ENCODE peak calls at places on chromosomes 6 and 20, in seven cellular contexts. M is activated naive CD4-positive, alpha-beta T cell; Z is HEK293T; F is HT-29; H is RWPE2; P is PC-9; J is coronary artery. L is an unnamed sample.

GRCh38 chr6:1552296-1552761 is 57.4 kb upstream of the FOXC1 start:
- DNase-seq in Z (peak), M (no peak), F (peak), J (no peak), P (no peak), H (no peak), L (no peak)

GRCh38 chr6:81401970-81402690 is 350.4 kb downstream of the TENT5A start:
- DNase-seq in J (no peak), H (no peak), Z (no peak), M (no peak), P (no peak), F (no peak), L (no peak)

GRCh38 chr6:165245287-165245686 is 64.1 kb downstream of the C6orf118 start:
- DNase-seq in P (no peak), F (peak), Z (no peak), M (no peak), J (no peak), H (no peak), L (no peak)

GRCh38 chr6:90149280-90149679 is 147.4 kb downstream of the BACH2 start:
- DNase-seq in F (no peak), Z (no peak), J (no peak), P (no peak), M (no peak), H (no peak), L (no peak)

GRCh38 chr20:46741924-46742692 is 32.7 kb downstream of the SLC2A10 start:
- DNase-seq in F (no peak), M (no peak), P (no peak), J (no peak), Z (no peak), H (no peak), L (no peak)

GRCh38 chr6:6891074-6891754 is 216.5 kb upstream of the RREB1 start:
- DNase-seq in Z (no peak), M (no peak), J (no peak), P (no peak), H (no peak), F (peak), L (no peak)

GRCh38 chr6:147161974-147162495 is 42.2 kb upstream of the STXBP5 start:
- DNase-seq in F (peak), Z (no peak), J (no peak), M (no peak), H (peak), P (no peak), L (no peak)

GRCh38 chr6:142474446-142475289 is 172.9 kb downstream of the ADGRG6 start:
- DNase-seq in J (no peak), P (peak), H (peak), F (peak), Z (peak), M (no peak), L (no peak)

GRCh38 chr20:12049125-12049524 is 131.4 kb downstream of the BTBD3 start:
- DNase-seq in M (no peak), P (no peak), J (no peak), Z (no peak), F (no peak), H (no peak), L (no peak)

GRCh38 chr20:49276895-49277785 is 717 bp downstream of the ZNFX1 start:
- DNase-seq in H (no peak), F (peak), J (peak), Z (no peak), M (no peak), P (no peak), L (no peak)

GRCh38 chr6:161031721-161032495 is 40.3 kb downstream of the MAP3K4 start:
- DNase-seq in F (no peak), M (no peak), Z (no peak), J (no peak), H (no peak), P (no peak), L (no peak)

GRCh38 chr6:157089258-157089657 is 234.1 kb downstream of the TMEM242 start:
- DNase-seq in F (no peak), P (no peak), M (no peak), J (no peak), Z (peak), H (no peak), L (no peak)

GRCh38 chr20:19621072-19621471 is 137.0 kb upstream of the RIN2 start:
- DNase-seq in F (no peak), H (no peak), M (no peak), Z (no peak), J (no peak), P (no peak), L (no peak)

GRCh38 chr6:140670013-140670412 is 1295.6 kb upstream of the CITED2 start:
- DNase-seq in J (no peak), F (no peak), M (no peak), H (no peak), Z (no peak), P (no peak), L (no peak)

GRCh38 chr6:152952866-152953509 is 29.9 kb downstream of the FBXO5 start:
- DNase-seq in F (peak), J (no peak), P (no peak), M (no peak), H (no peak), Z (peak), L (no peak)

GRCh38 chr6:170273191-170273590 is 17.7 kb downstream of the DLL1 start:
- DNase-seq in Z (no peak), M (no peak), P (no peak), J (no peak), F (no peak), H (no peak), L (no peak)

GRCh38 chr6:68094070-68094469 is 541.0 kb upstream of the ADGRB3 start:
- DNase-seq in P (no peak), M (no peak), F (no peak), H (no peak), J (no peak), Z (no peak), L (no peak)

GRCh38 chr20:11387189-11387754 is 530.4 kb upstream of the BTBD3 start:
- DNase-seq in F (no peak), J (no peak), Z (no peak), H (no peak), P (peak), M (no peak), L (no peak)

GRCh38 chr6:44569931-44570385 is 182.5 kb downstream of the CDC5L start:
- DNase-seq in M (no peak), P (no peak), F (no peak), J (peak), Z (no peak), H (no peak), L (no peak)

GRCh38 chr20:2507875-2508630 is 662 bp downstream of the ZNF343 start:
- DNase-seq in H (no peak), Z (peak), F (no peak), P (peak), J (no peak), M (no peak), L (no peak)

GRCh38 chr6:128638817-128639216 is 118.4 kb upstream of the PTPRK start:
- DNase-seq in J (no peak), Z (no peak), P (no peak), F (no peak), H (no peak), M (no peak), L (no peak)

GRCh38 chr20:50280851-50281655 is 90.4 kb downstream of the CEBPB start:
- DNase-seq in P (no peak), M (no peak), F (no peak), J (no peak), Z (no peak), H (no peak), L (no peak)

GRCh38 chr20:49562341-49563014 is 5.5 kb downstream of the PTGIS start:
- DNase-seq in M (no peak), P (peak), H (peak), J (peak), Z (no peak), F (no peak), L (no peak)

GRCh38 chr20:1895674-1896496 is 678 bp downstream of the SIRPA start:
- DNase-seq in Z (no peak), P (no peak), H (no peak), F (no peak), M (no peak), J (no peak), L (no peak)

GRCh38 chr6:11366934-11367637 is 134.6 kb upstream of the NEDD9 start:
- DNase-seq in J (no peak), H (no peak), P (no peak), F (no peak), Z (no peak), M (no peak), L (no peak)

GRCh38 chr6:129725341-129725740 is 15.4 kb upstream of the ARHGAP18 start:
- DNase-seq in J (no peak), M (no peak), Z (no peak), H (no peak), P (no peak), F (no peak), L (no peak)

GRCh38 chr20:33789109-33789857 is 21.9 kb upstream of the CHMP4B start:
- DNase-seq in M (no peak), P (peak), J (no peak), Z (no peak), H (peak), F (peak), L (no peak)

GRCh38 chr6:12152023-12152960 is 137.9 kb upstream of the EDN1 start:
- DNase-seq in P (no peak), H (no peak), J (no peak), F (no peak), Z (no peak), M (no peak), L (no peak)

GRCh38 chr6:5516036-5516435 is 254.7 kb downstream of the FARS2 start:
- DNase-seq in M (no peak), J (no peak), P (no peak), F (no peak), Z (no peak), H (no peak), L (no peak)

GRCh38 chr6:27049863-27050781 is 197.4 kb upstream of the PRSS16 start:
- DNase-seq in M (no peak), J (no peak), H (no peak), Z (no peak), P (no peak), F (no peak), L (no peak)

GRCh38 chr6:55925292-55925691 is 49.9 kb upstream of the BMP5 start:
- DNase-seq in H (no peak), M (no peak), F (no peak), Z (no peak), J (no peak), P (no peak), L (no peak)

GRCh38 chr6:55174211-55175013 is at the start of gene HCRTR2:
- DNase-seq in P (no peak), M (no peak), J (no peak), H (no peak), Z (peak), F (no peak), L (no peak)

GRCh38 chr20:10067305-10067704 is 32.5 kb downstream of the ANKEF1 start:
- DNase-seq in H (no peak), P (no peak), Z (no peak), J (no peak), F (no peak), M (no peak), L (no peak)

GRCh38 chr6:109690373-109690739 is 646 bp downstream of the AK9 start:
- DNase-seq in H (no peak), P (peak), F (peak), Z (peak), M (peak), J (no peak), L (no peak)

GRCh38 chr20:56957737-56958553 is 308.5 kb downstream of the BMP7 start:
- DNase-seq in M (no peak), H (no peak), J (no peak), F (no peak), P (no peak), Z (peak), L (no peak)

GRCh38 chr6:106973018-106973840 is 1.3 kb downstream of the CD24 start:
- DNase-seq in F (peak), P (peak), Z (no peak), J (no peak), M (no peak), H (no peak), L (no peak)

GRCh38 chr20:51142448-51142847 is 119.5 kb upstream of the KCNG1 start:
- DNase-seq in F (peak), M (no peak), Z (no peak), J (no peak), P (no peak), H (no peak), L (no peak)

GRCh38 chr20:51574248-51575033 is 31.9 kb upstream of the NFATC2 start:
- DNase-seq in F (no peak), Z (no peak), J (no peak), M (no peak), H (no peak), P (no peak), L (no peak)

GRCh38 chr6:2858678-2859324 is 17.1 kb upstream of the SERPINB1 start:
- DNase-seq in F (no peak), M (peak), P (no peak), Z (no peak), H (no peak), J (no peak), L (no peak)

L was measured in vagina.